ENCODE peak calls at places on chromosome 18, in ten cellular contexts. One of them, this sample, is unnamed.

GRCh38 chr18:48775372-48776160 is 175.2 kb downstream of the SMAD7 start:
- DNase-seq in neuronal stem cell: no peak
- DNase-seq in K562: no peak
- DNase-seq in PC-3: no peak
- DNase-seq in HepG2: no peak
- DNase-seq in hepatocyte: no peak
- DNase-seq in A549: no peak
- DNase-seq in fibroblast of lung: no peak
- DNase-seq in HCT116: no peak
- DNase-seq in H9: no peak
- DNase-seq in this sample: no peak

GRCh38 chr18:26566874-26567273 is 18.5 kb upstream of the KCTD1 start:
- DNase-seq in neuronal stem cell: no peak
- DNase-seq in fibroblast of lung: no peak
- DNase-seq in A549: no peak
- DNase-seq in K562: no peak
- DNase-seq in PC-3: no peak
- DNase-seq in hepatocyte: no peak
- DNase-seq in H9: no peak
- DNase-seq in HCT116: no peak
- DNase-seq in HepG2: no peak
- DNase-seq in this sample: no peak

GRCh38 chr18:44229693-44230108 is 451.0 kb upstream of the SETBP1 start:
- DNase-seq in A549: no peak
- DNase-seq in HCT116: no peak
- DNase-seq in neuronal stem cell: no peak
- DNase-seq in HepG2: no peak
- DNase-seq in hepatocyte: peak
- DNase-seq in K562: no peak
- DNase-seq in PC-3: peak
- DNase-seq in H9: peak
- DNase-seq in fibroblast of lung: peak
- DNase-seq in this sample: no peak

GRCh38 chr18:26279428-26279827 is 53.2 kb downstream of the TAF4B start:
- DNase-seq in fibroblast of lung: no peak
- DNase-seq in K562: no peak
- DNase-seq in hepatocyte: no peak
- DNase-seq in A549: no peak
- DNase-seq in HCT116: no peak
- DNase-seq in neuronal stem cell: no peak
- DNase-seq in HepG2: no peak
- DNase-seq in H9: no peak
- DNase-seq in PC-3: no peak
- DNase-seq in this sample: no peak

GRCh38 chr18:37442477-37442876 is 123.1 kb downstream of the CELF4 start:
- DNase-seq in K562: no peak
- DNase-seq in PC-3: no peak
- DNase-seq in neuronal stem cell: no peak
- DNase-seq in A549: no peak
- DNase-seq in HCT116: no peak
- DNase-seq in H9: no peak
- DNase-seq in fibroblast of lung: no peak
- DNase-seq in HepG2: no peak
- DNase-seq in hepatocyte: no peak
- DNase-seq in this sample: no peak

GRCh38 chr18:23842305-23842704 is 153.1 kb downstream of the LAMA3 start:
- DNase-seq in HepG2: no peak
- DNase-seq in A549: no peak
- DNase-seq in fibroblast of lung: no peak
- DNase-seq in H9: no peak
- DNase-seq in HCT116: no peak
- DNase-seq in neuronal stem cell: no peak
- DNase-seq in hepatocyte: no peak
- DNase-seq in K562: no peak
- DNase-seq in PC-3: no peak
- DNase-seq in this sample: no peak

GRCh38 chr18:79927597-79928562 is 23.6 kb downstream of the SLC66A2 start:
- DNase-seq in neuronal stem cell: no peak
- DNase-seq in HepG2: no peak
- DNase-seq in fibroblast of lung: no peak
- DNase-seq in PC-3: no peak
- DNase-seq in hepatocyte: no peak
- DNase-seq in H9: peak
- DNase-seq in A549: no peak
- DNase-seq in K562: no peak
- DNase-seq in HCT116: no peak
- DNase-seq in this sample: no peak

GRCh38 chr18:79483971-79484491 is 88.3 kb downstream of the NFATC1 start:
- DNase-seq in PC-3: no peak
- DNase-seq in A549: no peak
- DNase-seq in neuronal stem cell: no peak
- DNase-seq in HCT116: no peak
- DNase-seq in HepG2: no peak
- DNase-seq in fibroblast of lung: no peak
- DNase-seq in K562: no peak
- DNase-seq in hepatocyte: no peak
- DNase-seq in H9: no peak
- DNase-seq in this sample: no peak

GRCh38 chr18:25005602-25006375 is 346.2 kb downstream of the ZNF521 start:
- DNase-seq in HCT116: no peak
- DNase-seq in K562: no peak
- DNase-seq in A549: no peak
- DNase-seq in hepatocyte: peak
- DNase-seq in H9: no peak
- DNase-seq in fibroblast of lung: peak
- DNase-seq in neuronal stem cell: no peak
- DNase-seq in PC-3: no peak
- DNase-seq in HepG2: no peak
- DNase-seq in this sample: no peak

DNA sequence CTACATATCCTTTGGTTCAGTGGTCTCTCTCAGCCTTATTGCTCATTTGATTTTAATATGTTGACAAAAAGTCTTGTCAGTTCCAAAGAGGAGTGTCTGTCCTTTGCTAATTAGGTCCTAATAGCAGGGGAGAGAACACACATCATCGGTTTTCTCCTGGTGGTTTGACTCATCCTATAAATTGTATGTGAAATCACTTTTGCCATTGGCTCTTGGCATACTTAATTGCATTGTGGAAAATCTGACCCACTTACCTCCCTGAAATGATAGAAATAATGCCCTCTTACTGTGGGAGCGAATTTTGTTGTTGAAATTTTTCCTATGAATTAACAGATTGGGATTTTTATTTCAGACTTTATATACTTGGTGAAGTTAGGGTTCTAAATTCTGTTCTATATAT is 58.3 kb downstream of the MTCL1 start:
- DNase-seq in neuronal stem cell: no peak
- DNase-seq in A549: no peak
- DNase-seq in fibroblast of lung: no peak
- DNase-seq in HepG2: no peak
- DNase-seq in PC-3: peak
- DNase-seq in K562: no peak
- DNase-seq in hepatocyte: no peak
- DNase-seq in H9: no peak
- DNase-seq in HCT116: no peak
- DNase-seq in this sample: no peak
- H3K4me2 ChIP-seq in neuronal stem cell: no peak
- H3K4me2 ChIP-seq in A549: no peak
- H3K4me2 ChIP-seq in fibroblast of lung: no peak
- H3K4me2 ChIP-seq in HepG2: no peak
- H3K4me2 ChIP-seq in PC-3: no peak
- H3K4me2 ChIP-seq in K562: no peak
- H3K4me2 ChIP-seq in hepatocyte: no peak
- H3K4me2 ChIP-seq in H9: no peak
- H3K4me2 ChIP-seq in HCT116: no peak
- H3K4me2 ChIP-seq in this sample: no peak

DNA sequence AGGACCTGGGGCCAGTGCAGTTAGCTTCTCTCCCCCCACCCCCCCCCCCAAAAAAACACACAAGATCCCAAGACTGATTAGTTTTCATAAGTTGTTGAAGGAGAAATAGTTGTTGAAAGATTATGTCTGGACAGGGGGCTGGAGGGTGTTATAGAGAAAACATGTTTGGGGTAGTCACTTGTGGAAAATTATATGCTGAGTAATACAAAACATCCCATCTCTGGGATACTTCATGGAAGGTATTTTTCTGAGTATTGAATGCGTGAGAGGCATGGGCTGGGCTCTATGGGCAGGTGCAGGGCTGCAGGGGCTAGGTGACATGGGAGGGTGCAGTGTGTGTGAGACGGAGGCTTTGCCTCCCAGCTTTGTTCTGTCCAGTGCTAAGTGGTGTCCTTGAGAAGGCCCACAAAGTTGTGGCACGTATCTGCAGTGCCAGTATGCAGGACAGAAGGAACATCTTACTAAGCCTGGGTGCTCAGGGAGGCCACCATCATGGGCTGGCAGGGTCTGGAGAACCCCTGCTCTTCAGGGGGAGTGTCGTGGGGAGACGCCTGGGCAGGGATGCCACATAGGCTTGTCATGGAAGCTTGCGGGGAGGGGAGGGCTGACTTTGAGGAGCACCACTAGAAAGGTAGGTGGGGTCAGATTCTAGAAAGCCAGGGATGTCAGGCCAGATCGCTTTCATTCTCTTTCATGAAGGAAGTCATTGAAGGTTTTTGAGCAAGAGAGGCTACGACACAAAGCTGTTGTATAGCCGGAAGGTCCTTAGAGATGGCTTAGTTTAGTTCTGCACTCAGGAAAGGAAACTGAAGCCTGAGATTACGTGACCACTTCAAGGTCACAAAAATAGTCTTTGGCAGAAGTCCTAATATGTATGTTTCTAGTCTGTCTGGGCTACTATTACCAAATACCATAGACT is 232.0 kb downstream of the LDLRAD4 start:
- DNase-seq in K562: no peak
- DNase-seq in HepG2: no peak
- DNase-seq in PC-3: no peak
- DNase-seq in HCT116: no peak
- DNase-seq in neuronal stem cell: no peak
- DNase-seq in hepatocyte: no peak
- DNase-seq in A549: no peak
- DNase-seq in fibroblast of lung: no peak
- DNase-seq in H9: no peak
- DNase-seq in this sample: peak
- H3K4me2 ChIP-seq in K562: no peak
- H3K4me2 ChIP-seq in HepG2: no peak
- H3K4me2 ChIP-seq in PC-3: no peak
- H3K4me2 ChIP-seq in HCT116: no peak
- H3K4me2 ChIP-seq in neuronal stem cell: no peak
- H3K4me2 ChIP-seq in hepatocyte: no peak
- H3K4me2 ChIP-seq in A549: no peak
- H3K4me2 ChIP-seq in fibroblast of lung: no peak
- H3K4me2 ChIP-seq in H9: no peak
- H3K4me2 ChIP-seq in this sample: peak

GRCh38 chr18:9961031-9961430 is 47.2 kb downstream of the VAPA start:
- DNase-seq in hepatocyte: no peak
- DNase-seq in PC-3: no peak
- DNase-seq in neuronal stem cell: no peak
- DNase-seq in A549: no peak
- DNase-seq in K562: no peak
- DNase-seq in fibroblast of lung: peak
- DNase-seq in HCT116: no peak
- DNase-seq in HepG2: no peak
- DNase-seq in H9: no peak
- DNase-seq in this sample: no peak

GRCh38 chr18:9959564-9959963 is 45.7 kb downstream of the VAPA start:
- DNase-seq in H9: no peak
- DNase-seq in hepatocyte: no peak
- DNase-seq in A549: no peak
- DNase-seq in HCT116: no peak
- DNase-seq in K562: no peak
- DNase-seq in PC-3: no peak
- DNase-seq in neuronal stem cell: no peak
- DNase-seq in HepG2: no peak
- DNase-seq in fibroblast of lung: no peak
- DNase-seq in this sample: no peak

GRCh38 chr18:9960263-9960904 is 46.6 kb downstream of the VAPA start:
- DNase-seq in fibroblast of lung: no peak
- DNase-seq in neuronal stem cell: no peak
- DNase-seq in PC-3: no peak
- DNase-seq in A549: no peak
- DNase-seq in HepG2: no peak
- DNase-seq in H9: no peak
- DNase-seq in HCT116: no peak
- DNase-seq in K562: no peak
- DNase-seq in hepatocyte: no peak
- DNase-seq in this sample: no peak

DNA sequence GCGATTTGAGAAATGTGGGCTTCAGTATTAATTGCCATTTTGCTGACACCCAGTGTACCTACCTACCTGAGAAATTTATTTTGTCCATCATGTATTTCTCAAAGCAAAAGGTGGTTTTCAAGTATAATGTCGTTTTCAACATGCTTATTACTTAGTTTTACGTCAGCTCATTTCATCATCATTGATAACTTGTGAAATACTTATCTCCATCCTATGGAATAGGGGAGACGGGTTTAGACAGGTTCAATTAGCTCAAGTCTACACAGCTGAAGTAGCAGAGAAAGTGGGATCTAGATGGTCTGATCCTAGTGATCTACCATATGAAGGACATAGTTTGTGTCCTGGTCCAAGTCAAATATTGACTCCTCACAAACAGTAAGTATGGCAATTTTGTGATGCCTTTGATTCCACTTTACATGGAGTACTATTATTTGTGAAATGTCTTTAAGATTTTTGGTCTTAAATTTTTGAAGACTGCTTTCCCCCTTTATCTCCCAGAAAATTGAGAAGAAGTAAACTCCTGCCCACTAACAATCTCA is 45.1 kb downstream of the VAPA start:
- DNase-seq in neuronal stem cell: no peak
- DNase-seq in K562: no peak
- DNase-seq in PC-3: no peak
- DNase-seq in HepG2: peak
- DNase-seq in H9: no peak
- DNase-seq in hepatocyte: no peak
- DNase-seq in A549: no peak
- DNase-seq in fibroblast of lung: no peak
- DNase-seq in HCT116: no peak
- DNase-seq in this sample: no peak
- H3K4me2 ChIP-seq in neuronal stem cell: no peak
- H3K4me2 ChIP-seq in K562: no peak
- H3K4me2 ChIP-seq in PC-3: no peak
- H3K4me2 ChIP-seq in HepG2: no peak
- H3K4me2 ChIP-seq in H9: no peak
- H3K4me2 ChIP-seq in hepatocyte: no peak
- H3K4me2 ChIP-seq in A549: no peak
- H3K4me2 ChIP-seq in fibroblast of lung: no peak
- H3K4me2 ChIP-seq in HCT116: no peak
- H3K4me2 ChIP-seq in this sample: no peak

DNA sequence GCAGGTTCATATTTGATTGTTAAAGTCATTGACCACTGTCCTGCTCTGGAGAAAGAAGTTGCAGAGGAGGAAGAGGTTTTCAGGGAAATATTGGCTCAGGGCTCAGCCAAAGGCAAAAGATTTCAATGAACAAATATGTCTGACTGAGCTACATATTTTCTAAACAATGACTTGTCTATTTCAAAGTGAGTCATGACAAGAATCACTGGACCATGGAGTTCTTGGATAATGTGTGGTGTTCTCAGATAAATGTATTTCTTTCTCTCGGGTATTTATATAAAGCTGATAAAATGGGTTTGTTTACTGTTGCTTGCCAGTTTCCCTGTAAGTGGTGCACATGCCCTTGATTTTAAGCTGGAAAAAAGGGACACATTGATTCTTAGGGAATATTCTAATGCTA is 34.3 kb upstream of the RMP24 start:
- DNase-seq in H9: no peak
- DNase-seq in hepatocyte: no peak
- DNase-seq in HCT116: no peak
- DNase-seq in A549: no peak
- DNase-seq in PC-3: peak
- DNase-seq in neuronal stem cell: no peak
- DNase-seq in fibroblast of lung: peak
- DNase-seq in K562: no peak
- DNase-seq in HepG2: no peak
- DNase-seq in this sample: no peak
- H3K4me2 ChIP-seq in H9: no peak
- H3K4me2 ChIP-seq in hepatocyte: no peak
- H3K4me2 ChIP-seq in HCT116: no peak
- H3K4me2 ChIP-seq in A549: no peak
- H3K4me2 ChIP-seq in PC-3: peak
- H3K4me2 ChIP-seq in neuronal stem cell: no peak
- H3K4me2 ChIP-seq in fibroblast of lung: no peak
- H3K4me2 ChIP-seq in K562: no peak
- H3K4me2 ChIP-seq in HepG2: no peak
- H3K4me2 ChIP-seq in this sample: no peak